ENCODE peak calls at places on chromosomes 12 and 14, in eight cellular contexts. G is HCT116, X is lower lobe of right lung, J is fibroblast of lung, B is aorta, Y is Karpas-422, H is cardiac muscle cell, F is tibial nerve. A is an unnamed sample.
A peak's percentile ranks its signal among the peaks of the same experiment; 100 is the strongest.

GRCh38 chr12:80902711-80903110 is 35.0 kb downstream of the LIN7A start:
- DNase-seq in G (no peak), X (no peak), J (no peak), B (no peak), Y (no peak), H (no peak), F (no peak), A (no peak)

GRCh38 chr12:50718760-50719159 is 45.1 kb upstream of the ATF1 start:
- DNase-seq in G (no peak), X (no peak), J (no peak), B (no peak), Y (no peak), H (no peak), F (no peak), A (no peak)

GRCh38 chr12:115456946-115457689 is 773.1 kb upstream of the TBX3 start:
- DNase-seq in G (peak; percentile 24), X (no peak), J (no peak), B (no peak), Y (peak; percentile 43), H (no peak), F (no peak), A (no peak)

GRCh38 chr12:47194501-47194900 is 114.7 kb upstream of the AMIGO2 start:
- DNase-seq in G (no peak), X (no peak), J (no peak), B (no peak), Y (no peak), H (no peak), F (no peak), A (no peak)

GRCh38 chr14:50318031-50318626 is 6.0 kb downstream of the DMAC2L start:
- DNase-seq in G (peak; percentile 26), X (no peak), J (peak; percentile 78), B (no peak), Y (peak; percentile 56), H (peak; percentile 65), F (no peak), A (no peak)

GRCh38 chr14:78446807-78447206 is 276.6 kb downstream of the NRXN3 start:
- DNase-seq in G (no peak), X (no peak), J (no peak), B (no peak), Y (peak; percentile 45), H (peak; percentile 4), F (no peak), A (no peak)

GRCh38 chr12:64446295-64446694 is 5.6 kb upstream of the TBK1 start:
- DNase-seq in G (no peak), X (no peak), J (no peak), B (no peak), Y (no peak), H (no peak), F (no peak), A (no peak)

GRCh38 chr12:43551971-43552559 is at the start of gene ADAMTS20:
- DNase-seq in G (no peak), X (no peak), J (peak; percentile 15), B (no peak), Y (no peak), H (peak; percentile 4), F (no peak), A (no peak)

GRCh38 chr12:66910366-66910974 is 231.6 kb upstream of the GRIP1 start:
- DNase-seq in G (no peak), X (no peak), J (no peak), B (no peak), Y (no peak), H (no peak), F (no peak), A (no peak)

GRCh38 chr14:68140111-68140741 is 320.6 kb downstream of the RAD51B start:
- DNase-seq in G (peak; percentile 95), X (no peak), J (peak; percentile 96), B (peak; percentile 46), Y (no peak), H (peak; percentile 93), F (peak; percentile 75), A (peak; percentile 76)

GRCh38 chr12:19288603-19289244 is 150.6 kb upstream of the AEBP2 start:
- DNase-seq in G (peak; percentile 22), X (no peak), J (peak; percentile 62), B (no peak), Y (peak; percentile 75), H (peak; percentile 59), F (no peak), A (no peak)

GRCh38 chr12:11641522-11641921 is 8.0 kb upstream of the ETV6 start:
- DNase-seq in G (no peak), X (no peak), J (no peak), B (no peak), Y (no peak), H (no peak), F (no peak), A (no peak)

GRCh38 chr14:99572173-99572999 is 31.6 kb downstream of the CCDC85C start:
- DNase-seq in G (no peak), X (no peak), J (no peak), B (no peak), Y (no peak), H (no peak), F (no peak), A (no peak)

DNA sequence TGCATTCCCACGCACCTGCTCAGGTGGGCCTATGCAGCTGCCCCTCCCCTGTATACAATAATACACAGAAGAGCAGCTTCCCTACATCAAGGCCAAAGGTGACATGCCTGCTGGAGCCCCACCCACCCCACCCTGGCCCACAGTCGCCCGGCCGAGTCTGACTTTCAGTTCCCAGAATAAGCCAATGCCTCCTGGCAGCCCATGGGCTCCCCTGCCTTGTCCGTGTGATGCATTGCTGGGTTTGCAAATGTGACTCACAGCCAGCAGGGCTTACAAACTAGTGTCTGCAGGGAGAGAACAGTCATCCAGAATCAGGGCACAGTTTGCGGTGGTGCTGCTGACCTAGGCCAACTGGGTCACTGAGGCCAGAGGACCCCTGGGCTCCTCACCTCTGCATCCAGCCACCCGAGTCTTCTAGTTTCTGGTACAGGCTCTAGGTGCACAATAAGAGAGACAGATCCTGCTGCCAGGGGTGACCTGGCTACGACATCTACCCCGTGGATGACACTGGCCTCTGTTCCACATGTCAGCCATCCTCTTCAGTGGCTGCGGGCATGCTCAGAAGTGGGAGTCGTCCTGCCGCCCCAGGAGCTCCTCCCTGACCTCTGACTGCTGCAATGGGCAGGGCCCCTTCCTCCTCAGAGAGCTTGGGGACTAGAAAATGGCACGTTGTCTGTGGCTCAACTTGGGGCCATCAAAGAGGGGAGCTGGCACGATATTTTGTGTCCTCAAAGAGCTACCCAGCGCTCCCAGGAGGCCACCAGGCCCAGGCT is 84.5 kb downstream of the CHGA start:
- DNase-seq in G (no peak), X (peak; percentile 69), J (peak; percentile 57), B (peak; percentile 81), Y (no peak), H (peak; percentile 65), F (no peak), A (no peak)
- H3K27ac ChIP-seq in G (no peak overlapping the region), X (peak overlapping the region; percentile 11), J (no peak overlapping the region), B (peak overlapping the region; percentile 7), Y (no peak overlapping the region), H (no peak overlapping the region), F (peak overlapping the region; percentile 44), A (no peak overlapping the region)

GRCh38 chr12:94147377-94147990 is 893 bp upstream of the PLXNC1 start:
- DNase-seq in G (no peak), X (no peak), J (no peak), B (no peak), Y (peak; percentile 74), H (no peak), F (no peak), A (no peak)
- H3K27ac ChIP-seq in G (no peak overlapping the region), X (peak overlapping the region; percentile 46), J (no peak overlapping the region), B (no peak overlapping the region), Y (no peak overlapping the region), H (no peak overlapping the region), F (no peak overlapping the region), A (no peak overlapping the region)

GRCh38 chr14:76882646-76883045 is 56.4 kb downstream of the LRRC74A start:
- DNase-seq in G (no peak), X (no peak), J (peak; percentile 33), B (no peak), Y (no peak), H (no peak), F (no peak), A (no peak)
- H3K27ac ChIP-seq in G (no peak overlapping the region), X (peak overlapping the region; percentile 41), J (no peak overlapping the region), B (no peak overlapping the region), Y (no peak overlapping the region), H (no peak overlapping the region), F (no peak overlapping the region), A (no peak overlapping the region)

DNA sequence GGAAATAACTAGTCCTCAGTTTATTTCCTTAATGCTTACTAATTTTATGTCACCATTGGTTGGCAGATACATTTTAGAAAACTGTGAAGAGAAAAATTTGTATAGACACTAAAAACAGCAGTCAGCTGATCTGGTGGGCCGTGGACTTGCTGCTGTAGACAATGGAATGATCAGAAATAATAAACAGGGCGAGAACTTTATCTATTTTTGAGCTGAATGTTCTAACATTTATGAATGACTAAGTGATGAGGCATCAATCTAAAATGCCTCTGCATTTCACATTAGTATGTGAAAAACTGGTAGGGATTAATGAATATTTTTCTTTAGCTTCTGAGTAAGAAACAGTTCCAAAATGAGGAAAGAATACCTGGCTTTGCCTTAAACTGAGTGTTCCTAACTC is 24.8 kb upstream of the PKP2 start:
- DNase-seq in G (no peak), X (no peak), J (no peak), B (no peak), Y (no peak), H (peak; percentile 18), F (no peak), A (no peak)
- H3K27ac ChIP-seq in G (no peak overlapping the region), X (no peak overlapping the region), J (no peak overlapping the region), B (no peak overlapping the region), Y (no peak overlapping the region), H (no peak overlapping the region), F (no peak overlapping the region), A (no peak overlapping the region)

DNA sequence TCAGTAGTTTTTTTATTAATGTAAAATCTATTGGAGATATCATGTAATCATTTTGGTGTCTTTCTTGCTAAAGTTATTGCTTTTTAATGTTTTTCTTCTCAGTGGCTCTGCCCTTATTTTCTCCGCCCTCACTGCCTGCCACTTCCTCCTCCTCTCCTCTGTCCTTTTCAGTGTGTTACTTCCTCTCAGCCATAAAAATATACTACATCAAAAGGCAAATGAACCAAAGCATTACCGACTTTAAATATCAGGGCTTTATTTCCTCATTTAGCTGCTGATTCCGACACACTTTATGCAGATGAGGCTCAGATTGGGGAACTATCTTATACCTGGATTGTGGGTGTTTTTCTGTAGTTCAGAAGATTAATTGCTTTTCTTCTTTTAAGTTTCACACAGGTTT is 118.1 kb downstream of the CMAS start:
- DNase-seq in G (no peak), X (no peak), J (no peak), B (no peak), Y (peak; percentile 94), H (no peak), F (no peak), A (no peak)
- H3K27ac ChIP-seq in G (no peak overlapping the region), X (no peak overlapping the region), J (no peak overlapping the region), B (no peak overlapping the region), Y (peak overlapping the region; percentile 95), H (no peak overlapping the region), F (no peak overlapping the region), A (no peak overlapping the region)

GRCh38 chr14:72559227-72559626 is 334.7 kb downstream of the DPF3 start:
- DNase-seq in G (no peak), X (no peak), J (peak; percentile 29), B (no peak), Y (no peak), H (no peak), F (no peak), A (no peak)
- H3K27ac ChIP-seq in G (no peak overlapping the region), X (no peak overlapping the region), J (no peak overlapping the region), B (peak overlapping the region; percentile 64), Y (no peak overlapping the region), H (no peak overlapping the region), F (no peak overlapping the region), A (no peak overlapping the region)

A was measured in SK-N-MC.